ENCODE peak calls at places on chromosomes 4 and X, in seven cellular contexts. I is iPS-NIHi11; N is pancreas; K is transverse colon; Z is activated naive CD4-positive, alpha-beta T cell; Y is activated T-cell treated with anti-CD3 and anti-CD28 coated beads for 4 hours; A is T-helper 2 cell. L is an unnamed sample.

GRCh38 chr4:175412744-175413143 is 399.3 kb downstream of the GPM6A start:
- DNase-seq in Z (no peak), K (no peak), I (no peak), Y (no peak), A (no peak), N (no peak), L (no peak)

GRCh38 chrX:40108959-40109287 is 11.2 kb upstream of the BCOR start:
- DNase-seq in Y (no peak), Z (no peak), K (peak), I (peak), A (no peak), N (peak), L (peak)

GRCh38 chr4:114941522-114941921 is 171.9 kb downstream of the NDST4 start:
- DNase-seq in N (no peak), Y (no peak), A (no peak), Z (no peak), K (no peak), I (no peak), L (no peak)

GRCh38 chr4:53548662-53549061 is 42.6 kb downstream of the LNX1 start:
- DNase-seq in K (no peak), N (no peak), Y (no peak), A (no peak), Z (no peak), I (no peak), L (no peak)

GRCh38 chr4:183118585-183118984 is 19.5 kb downstream of the WWC2 start:
- DNase-seq in K (no peak), Z (no peak), Y (no peak), I (peak), A (no peak), N (no peak), L (no peak)

GRCh38 chrX:48573690-48574269 is 504 bp upstream of the RBM3 start:
- DNase-seq in I (no peak), K (peak), Y (peak), A (no peak), Z (no peak), N (peak), L (no peak)

GRCh38 chrX:40867352-40867751 is 132.0 kb upstream of the MED14 start:
- DNase-seq in Z (no peak), A (no peak), N (peak), I (no peak), K (no peak), Y (no peak), L (no peak)

GRCh38 chrX:122739770-122740169 is 444.3 kb upstream of the GRIA3 start:
- DNase-seq in Y (no peak), K (no peak), I (peak), N (no peak), A (no peak), Z (no peak), L (peak)

GRCh38 chr4:181745933-181746627 is 497.1 kb upstream of the TENM3 start:
- DNase-seq in A (no peak), N (no peak), K (no peak), Z (no peak), Y (no peak), I (no peak), L (no peak)

GRCh38 chr4:116705466-116705865 is 379.9 kb downstream of the TRAM1L1 start:
- DNase-seq in I (no peak), N (no peak), A (no peak), Y (no peak), K (no peak), Z (no peak), L (peak)

GRCh38 chr4:107034091-107034698 is 1.9 kb downstream of the DKK2 start:
- DNase-seq in Y (no peak), A (no peak), K (peak), N (no peak), Z (no peak), I (peak), L (peak)

GRCh38 chrX:54447461-54447860 is 7.3 kb downstream of the TSR2 start:
- DNase-seq in K (no peak), Z (no peak), N (no peak), Y (no peak), A (no peak), I (peak), L (peak)

GRCh38 chr4:138953962-138954371 is 61.6 kb upstream of the NOCT start:
- DNase-seq in I (no peak), Y (no peak), Z (no peak), K (no peak), N (no peak), A (no peak), L (no peak)

GRCh38 chr4:26687728-26688127 is 103.8 kb downstream of the TBC1D19 start:
- DNase-seq in K (no peak), N (no peak), I (no peak), A (no peak), Z (no peak), Y (no peak), L (no peak)

GRCh38 chr4:33996075-33996718 is 2248.1 kb downstream of the ARAP2 start:
- DNase-seq in Y (no peak), A (no peak), K (no peak), I (no peak), Z (no peak), N (no peak), L (no peak)

GRCh38 chrX:87736576-87736975 is 219.0 kb downstream of the KLHL4 start:
- DNase-seq in Z (no peak), K (no peak), N (no peak), Y (no peak), I (no peak), A (no peak), L (no peak)

GRCh38 chr4:119626420-119626819 is 2.2 kb downstream of the PDE5A start:
- DNase-seq in Y (no peak), K (no peak), I (no peak), Z (no peak), A (no peak), N (no peak), L (peak)

L was measured in H7.